ENCODE peak calls at places on chromosome 4, in five cellular contexts. Y is mesenchymal stem cell, K is thyroid gland, R is brain microvascular endothelial cell, M is upper lobe of right lung. T is an unnamed sample.

GRCh38 chr4:110510955-110511544 is 35.1 kb downstream of the ENPEP start:
- DNase-seq in K (no peak), Y (peak), R (no peak), M (no peak), T (peak)

GRCh38 chr4:121256346-121256745 is 92.2 kb upstream of the TNIP3 start:
- DNase-seq in R (peak), K (no peak), M (no peak), Y (peak), T (peak)

GRCh38 chr4:32135642-32136041 is 1415.5 kb downstream of the PCDH7 start:
- DNase-seq in M (no peak), Y (peak), R (no peak), K (no peak), T (peak)

GRCh38 chr4:88803600-88804096 is 106.0 kb upstream of the NAP1L5 start:
- DNase-seq in M (no peak), Y (peak), R (peak), K (no peak), T (peak)

GRCh38 chr4:1318488-1319213 is 28.4 kb upstream of the UVSSA start:
- DNase-seq in M (peak), R (no peak), Y (no peak), K (no peak), T (no peak)

GRCh38 chr4:38138363-38138762 is 178.2 kb downstream of the PTTG2 start:
- DNase-seq in Y (no peak), K (no peak), R (no peak), M (no peak), T (no peak)

GRCh38 chr4:5543681-5544080 is 164.7 kb downstream of the EVC2 start:
- DNase-seq in R (no peak), K (no peak), M (no peak), Y (no peak), T (no peak)

GRCh38 chr4:19300213-19300612 is 951.5 kb upstream of the SLIT2 start:
- DNase-seq in K (no peak), Y (peak), M (no peak), R (no peak), T (peak)

GRCh38 chr4:88352062-88352461 is 26.6 kb upstream of the HERC6 start:
- DNase-seq in R (peak), K (no peak), Y (peak), M (no peak), T (peak)

GRCh38 chr4:56424697-56425514 is 10.5 kb downstream of the PPAT start:
- DNase-seq in Y (peak), M (no peak), R (peak), K (peak), T (no peak)

GRCh38 chr4:683982-684571 is 4.9 kb downstream of the SLC49A3 start:
- DNase-seq in K (peak), R (peak), Y (peak), M (peak), T (no peak)

GRCh38 chr4:142088906-142089305 is 452.5 kb downstream of the IL15 start:
- DNase-seq in K (no peak), R (peak), M (no peak), Y (peak), T (peak)

GRCh38 chr4:122884504-122884903 is 37.9 kb downstream of the NUDT6 start:
- DNase-seq in Y (no peak), K (no peak), M (no peak), R (no peak), T (no peak)

GRCh38 chr4:24973471-24974251 is 57.1 kb downstream of the LGI2 start:
- DNase-seq in Y (no peak), M (peak), K (peak), R (no peak), T (peak)

GRCh38 chr4:80197132-80197573 is at the start of gene PRDM8:
- DNase-seq in R (no peak), Y (peak), K (no peak), M (no peak), T (no peak)

GRCh38 chr4:76740192-76740591 is 157.8 kb downstream of the SOWAHB start:
- DNase-seq in R (no peak), K (no peak), M (no peak), Y (no peak), T (no peak)

GRCh38 chr4:76740866-76741662 is 156.9 kb downstream of the SOWAHB start:
- DNase-seq in R (no peak), Y (no peak), M (peak), K (no peak), T (no peak)

GRCh38 chr4:76737180-76737579 is 160.8 kb downstream of the SOWAHB start:
- DNase-seq in K (no peak), Y (no peak), R (no peak), M (no peak), T (no peak)

GRCh38 chr4:76736434-76736833 is 161.5 kb downstream of the SOWAHB start:
- DNase-seq in M (no peak), R (no peak), K (no peak), Y (peak), T (no peak)

DNA sequence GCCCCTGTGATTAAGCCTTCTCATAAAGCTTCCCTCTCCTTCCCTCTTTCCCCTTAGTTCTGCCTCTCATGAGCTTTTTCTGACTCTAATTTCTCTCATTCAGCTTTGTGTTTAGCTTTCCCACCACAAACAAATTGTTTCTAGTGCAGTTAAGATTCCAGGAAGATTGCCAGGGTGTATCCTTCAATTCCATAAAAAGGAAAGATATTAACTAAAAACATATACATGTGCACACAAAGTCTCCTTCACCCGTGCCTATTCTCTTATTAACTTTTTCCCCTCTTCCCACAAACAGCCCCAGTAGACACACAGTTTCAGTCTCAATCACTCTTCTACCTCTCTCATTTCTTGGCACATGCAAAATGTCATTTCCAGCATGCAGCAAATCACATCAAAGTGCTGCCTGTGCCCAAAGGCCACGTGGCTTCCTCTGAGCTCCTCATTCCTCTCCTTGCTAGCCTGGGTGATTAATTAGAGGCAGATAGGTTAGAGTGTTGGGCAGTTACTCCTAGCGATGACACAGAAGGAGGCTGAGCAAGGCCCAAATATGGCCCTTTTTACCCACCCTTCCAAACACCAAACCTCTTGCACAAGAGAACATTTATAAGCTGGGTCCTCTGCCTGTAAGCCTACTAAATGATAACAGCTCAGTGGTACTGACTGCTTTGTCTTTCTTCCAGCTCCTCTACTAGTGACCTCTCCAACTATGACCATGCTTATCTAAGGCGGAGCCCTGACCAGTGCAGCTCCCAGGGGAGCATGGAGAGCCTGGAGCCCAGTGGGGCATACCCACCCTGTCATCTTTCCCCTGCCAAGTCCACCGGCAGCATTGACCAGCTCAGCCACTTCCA is 159.6 kb downstream of the SOWAHB start:
- DNase-seq in R (no peak), M (no peak), K (no peak), Y (peak), T (peak)
- H3K4me3 ChIP-seq in R (no peak), M (no peak), K (no peak), Y (no peak), T (no peak)

GRCh38 chr4:176272799-176273198 is 3.8 kb upstream of the ASB5 start:
- DNase-seq in M (no peak), R (no peak), Y (no peak), K (no peak), T (no peak)

GRCh38 chr4:176268963-176269362 is at the start of gene ASB5:
- DNase-seq in Y (no peak), R (no peak), K (no peak), M (no peak), T (no peak)

GRCh38 chr4:176273741-176274140 is 4.7 kb upstream of the ASB5 start:
- DNase-seq in Y (no peak), R (no peak), K (no peak), M (no peak), T (no peak)

GRCh38 chr4:176271749-176272148 is 2.7 kb upstream of the ASB5 start:
- DNase-seq in R (peak), M (no peak), K (no peak), Y (peak), T (no peak)

DNA sequence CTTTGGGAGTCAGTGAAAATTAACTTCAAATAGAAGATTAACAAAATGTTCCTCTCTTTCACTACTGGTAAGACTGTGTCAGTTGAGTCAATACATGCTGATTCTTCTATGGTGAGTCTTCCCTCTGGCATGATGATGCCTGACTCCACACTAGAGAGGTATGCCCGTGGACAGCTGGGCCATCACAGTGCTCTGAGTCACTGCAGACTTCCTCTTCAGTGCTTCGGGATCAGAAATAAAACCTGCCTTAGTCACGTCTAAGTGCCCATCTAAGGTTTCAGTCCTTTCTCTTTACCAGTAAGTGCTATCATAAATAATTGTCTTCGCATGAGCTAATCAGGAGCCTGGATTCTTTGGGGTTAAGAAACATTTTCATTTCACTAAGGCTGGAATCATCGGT is 1.6 kb upstream of the ASB5 start:
- DNase-seq in Y (peak), R (peak), K (no peak), M (no peak), T (peak)
- H3K4me3 ChIP-seq in Y (no peak), R (peak), K (no peak), M (no peak), T (no peak)

GRCh38 chr4:143700060-143700419 is 435 bp downstream of the FREM3 start:
- DNase-seq in Y (no peak), M (peak), K (peak), R (no peak), T (no peak)
- H3K4me3 ChIP-seq in Y (peak), M (peak), K (no peak), R (peak), T (no peak)

DNA sequence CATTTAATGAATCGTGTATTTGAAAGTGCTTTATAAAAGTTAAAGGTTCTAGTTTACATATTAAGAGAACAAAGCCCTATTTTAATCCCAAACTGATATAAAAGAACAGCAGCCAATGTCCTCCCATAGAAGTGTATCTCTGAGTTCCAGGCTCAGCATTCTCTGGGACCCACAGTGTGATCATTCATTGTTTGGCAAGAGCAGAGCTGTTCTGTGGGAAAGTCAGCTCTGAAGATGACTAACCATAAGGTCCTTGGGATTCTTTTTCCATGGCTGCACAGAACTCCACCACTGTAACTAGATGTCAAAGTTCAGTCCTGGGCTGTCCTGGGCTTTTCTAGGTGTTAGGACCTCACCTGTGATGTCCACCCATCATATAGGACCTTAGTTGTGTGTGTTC is 157.0 kb upstream of the TLL1 start:
- DNase-seq in R (no peak), Y (no peak), K (no peak), M (no peak), T (no peak)
- H3K4me3 ChIP-seq in R (no peak), Y (no peak), K (no peak), M (no peak), T (no peak)

GRCh38 chr4:8156617-8157016 is 2.0 kb downstream of the ABLIM2 start:
- DNase-seq in M (no peak), K (no peak), R (no peak), Y (no peak), T (no peak)
- H3K4me3 ChIP-seq in M (no peak), K (no peak), R (no peak), Y (no peak), T (no peak)

DNA sequence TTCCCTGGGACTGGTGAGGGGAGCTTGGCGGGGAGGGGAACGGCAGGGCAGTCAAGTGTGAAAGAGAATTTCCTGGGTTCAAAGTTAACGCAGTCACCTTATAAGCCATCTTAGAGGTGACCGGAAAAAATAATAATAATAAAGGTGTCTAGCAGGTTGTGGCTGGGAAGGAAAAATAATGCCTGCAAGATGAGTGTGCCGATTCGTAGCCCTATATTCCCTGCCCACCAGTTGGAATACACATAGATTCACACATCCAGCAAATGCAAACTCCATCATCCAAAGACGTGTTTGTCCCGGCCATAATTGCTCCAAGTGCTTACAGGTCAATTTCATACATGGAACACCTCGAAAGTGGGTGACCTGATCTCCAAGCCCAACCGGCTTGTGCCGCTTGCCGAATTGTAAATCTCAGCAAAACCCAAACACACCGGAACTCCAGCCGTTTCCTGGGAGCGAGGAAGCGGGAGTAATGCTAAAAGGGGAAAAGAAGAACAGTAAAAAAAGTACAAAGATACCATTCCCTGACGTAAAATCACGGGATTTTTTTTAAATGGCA is 1.3 kb upstream of the FAT1 start:
- DNase-seq in R (peak), M (no peak), Y (peak), K (peak), T (no peak)
- H3K4me3 ChIP-seq in R (peak), M (peak), Y (peak), K (peak), T (peak)

T was measured in AG09309.